ENCODE peak calls at places on chromosomes 3 and 15, in seven cellular contexts. E, P, W, Q, J, H and V are unnamed samples.

GRCh38 chr3:188573286-188573928 is 419.4 kb downstream of the LPP start:
- DNase-seq in J (no peak), W (no peak), P (no peak), H (no peak), E (no peak), Q (no peak), V (no peak)

GRCh38 chr3:138260636-138261035 is 69.0 kb downstream of the NME9 start:
- DNase-seq in W (no peak), Q (peak; percentile 10), P (no peak), H (no peak), J (no peak), E (peak; percentile 21), V (peak; percentile 28)

GRCh38 chr3:30271781-30272180 is 334.6 kb upstream of the TGFBR2 start:
- DNase-seq in W (no peak), E (no peak), Q (no peak), P (no peak), J (no peak), H (no peak), V (no peak)

GRCh38 chr3:41681479-41681878 is 280.4 kb downstream of the ULK4 start:
- DNase-seq in Q (peak; percentile 94), P (peak; percentile 52), W (no peak), J (no peak), H (no peak), E (peak; percentile 94), V (peak; percentile 95)

GRCh38 chr3:5010706-5011554 is 31.7 kb downstream of the BHLHE40 start:
- DNase-seq in P (no peak), Q (no peak), H (peak; percentile 76), W (no peak), J (no peak), E (no peak), V (no peak)

GRCh38 chr3:181704421-181705066 is 7.2 kb upstream of the SOX2 start:
- DNase-seq in E (no peak), W (no peak), P (no peak), J (no peak), H (no peak), Q (no peak), V (no peak)

GRCh38 chr15:69017978-69018377 is 3.5 kb downstream of the NOX5 start:
- DNase-seq in Q (no peak), W (no peak), J (no peak), E (no peak), P (no peak), H (no peak), V (no peak)

GRCh38 chr15:93929375-93930094 is 301.8 kb upstream of the MCTP2 start:
- DNase-seq in P (peak; percentile 21), H (peak; percentile 22), W (no peak), Q (peak; percentile 47), J (no peak), E (peak; percentile 63), V (peak; percentile 33)

GRCh38 chr3:131361464-131362421 is 19.8 kb upstream of the NUDT16 start:
- DNase-seq in W (no peak), H (peak; percentile 96), E (peak; percentile 64), J (no peak), Q (peak; percentile 45), P (no peak), V (peak; percentile 53)

GRCh38 chr3:72950372-72950771 is 46.2 kb upstream of the PPP4R2 start:
- DNase-seq in P (no peak), Q (no peak), E (no peak), J (no peak), W (no peak), H (no peak), V (no peak)

GRCh38 chr3:182786564-182787196 is 6.6 kb upstream of the ATP11B start:
- DNase-seq in E (no peak), W (no peak), J (no peak), Q (no peak), P (no peak), H (no peak), V (no peak)

GRCh38 chr3:50213383-50213782 is 8.3 kb downstream of the SLC38A3 start:
- DNase-seq in E (no peak), W (no peak), P (no peak), J (peak; percentile 82), H (no peak), Q (no peak), V (no peak)

GRCh38 chr15:81002254-81003022 is 1.7 kb downstream of the TLNRD1 start:
- DNase-seq in H (no peak), E (peak; percentile 28), W (no peak), Q (peak; percentile 37), J (no peak), P (no peak), V (no peak)

GRCh38 chr3:104388624-104389023 is 978.1 kb upstream of the ALCAM start:
- DNase-seq in P (no peak), W (no peak), Q (peak; percentile 67), J (no peak), E (peak; percentile 41), H (no peak), V (peak; percentile 1)

GRCh38 chr3:190017575-190018288 is 103.0 kb downstream of the P3H2 start:
- DNase-seq in J (no peak), P (no peak), E (peak; percentile 84), Q (peak; percentile 85), H (peak; percentile 48), W (no peak), V (peak; percentile 79)

GRCh38 chr15:101136381-101137268 is 115.2 kb downstream of the CHSY1 start:
- DNase-seq in P (no peak), H (no peak), Q (no peak), J (no peak), W (no peak), E (no peak), V (no peak)

GRCh38 chr3:17730318-17730967 is 12.0 kb downstream of the TBC1D5 start:
- DNase-seq in Q (peak; percentile 67), J (no peak), E (peak; percentile 69), H (peak; percentile 65), P (no peak), W (no peak), V (peak; percentile 53)

GRCh38 chr15:80660114-80660513 is 35.0 kb upstream of the ABHD17C start:
- DNase-seq in J (no peak), H (no peak), P (no peak), Q (peak; percentile 67), W (no peak), E (peak; percentile 63), V (peak; percentile 39)

GRCh38 chr15:90031231-90031791 is 30.2 kb downstream of the ZNF710 start:
- DNase-seq in E (peak; percentile 81), P (no peak), J (no peak), Q (peak; percentile 59), W (no peak), H (no peak), V (peak; percentile 81)

GRCh38 chr3:96977671-96978070 is 163.3 kb downstream of the EPHA6 start:
- DNase-seq in Q (no peak), E (no peak), J (no peak), W (no peak), P (no peak), H (no peak), V (no peak)

GRCh38 chr15:60773255-60773654 is 294.3 kb upstream of the ICE2 start:
- DNase-seq in W (no peak), J (no peak), E (no peak), P (no peak), H (no peak), Q (no peak), V (peak; percentile 13)

GRCh38 chr3:12624056-12624455 is 39.9 kb downstream of the RAF1 start:
- DNase-seq in E (no peak), J (no peak), W (no peak), H (no peak), P (no peak), Q (no peak), V (no peak)

GRCh38 chr3:63705092-63705645 is 52.7 kb downstream of the SNTN start:
- DNase-seq in W (no peak), H (no peak), J (no peak), E (no peak), P (no peak), Q (no peak), V (no peak)

GRCh38 chr3:47008258-47008671 is 28.8 kb downstream of the NBEAL2 start:
- DNase-seq in Q (no peak), W (no peak), H (peak; percentile 17), E (no peak), P (no peak), J (no peak), V (no peak)

GRCh38 chr3:123783811-123784210 is 100.3 kb downstream of the MYLK start:
- DNase-seq in E (no peak), W (no peak), J (no peak), Q (no peak), H (peak; percentile 66), P (no peak), V (peak; percentile 63)

GRCh38 chr3:52895416-52895815 is 1.9 kb downstream of the STIMATE start:
- DNase-seq in W (no peak), J (no peak), Q (no peak), E (no peak), H (no peak), P (no peak), V (no peak)
- H3K4me3 ChIP-seq in W (no peak overlapping the region), J (peak overlapping the region; percentile 65), Q (no peak overlapping the region), E (no peak overlapping the region), H (no peak overlapping the region), P (no peak overlapping the region), V (no peak overlapping the region)

GRCh38 chr3:14393440-14394111 is 8.8 kb upstream of the SLC6A6 start:
- DNase-seq in P (no peak), J (no peak), E (no peak), Q (no peak), H (no peak), W (no peak), V (peak; percentile 62)
- TF ChIP-seq CTCF in P (no peak), J (no peak), E (no peak), Q (no peak), H (no peak), W (no peak), V (peak; percentile 25)

GRCh38 chr3:3799173-3800075 is at the start of gene LRRN1:
- DNase-seq in E (no peak), W (peak; percentile 46), H (peak; percentile 60), Q (no peak), J (peak; percentile 80), P (no peak), V (no peak)

GRCh38 chr3:3801510-3801841 is 2.2 kb downstream of the LRRN1 start:
- DNase-seq in P (no peak), J (no peak), W (no peak), H (no peak), Q (no peak), E (no peak), V (no peak)

GRCh38 chr3:3800685-3801509 is 1.7 kb downstream of the LRRN1 start:
- DNase-seq in J (no peak), Q (no peak), H (peak; percentile 21), W (no peak), P (no peak), E (no peak), V (no peak)

GRCh38 chr3:3800076-3800448 is 831 bp downstream of the LRRN1 start:
- DNase-seq in W (no peak), E (no peak), Q (no peak), P (no peak), H (peak; percentile 20), J (no peak), V (no peak)

GRCh38 chr3:3798641-3799113 is 554 bp upstream of the LRRN1 start:
- DNase-seq in H (peak; percentile 24), E (no peak), Q (no peak), P (no peak), J (no peak), W (peak; percentile 29), V (no peak)
- H3K4me3 ChIP-seq in H (peak overlapping the region; percentile 43), E (no peak overlapping the region), Q (no peak overlapping the region), P (no peak overlapping the region), J (peak overlapping the region; percentile 68), W (peak overlapping the region; percentile 81), V (no peak overlapping the region)

DNA sequence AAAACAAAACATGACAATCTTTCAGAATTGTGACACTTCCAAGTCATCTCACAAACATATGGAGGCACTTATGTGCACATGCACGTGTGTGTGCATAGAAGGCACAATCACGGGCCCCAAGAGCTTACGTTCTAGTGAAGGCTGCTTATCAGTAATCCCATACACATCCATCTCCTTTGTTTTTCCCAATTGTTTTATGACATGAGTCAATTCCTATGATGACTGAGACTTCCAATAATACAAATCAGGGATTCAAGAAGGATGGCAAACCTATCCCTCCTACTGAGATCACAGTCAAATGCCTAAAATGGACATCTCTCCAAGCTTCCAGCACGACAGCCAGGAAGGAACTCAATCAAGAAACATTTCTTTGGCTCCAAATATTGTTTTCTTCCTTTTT is 11.5 kb downstream of the LDHAL6B start:
- DNase-seq in H (no peak), J (no peak), W (no peak), Q (no peak), E (no peak), P (no peak), V (no peak)
- TF ChIP-seq CTCF in H (no peak), J (no peak), W (no peak), Q (no peak), E (no peak), P (no peak), V (no peak)